ENCODE peak calls at places on chromosomes 6 and 20, in ten cellular contexts. R is epithelial cell of prostate; N is HFFc6; S is left ventricle myocardium inferior; K is T-cell; I is HS-5; P is RWPE1; J is activated T-helper 9 cell treated with anti-CD3 and anti-CD28 coated beads, Interleukin-2, amount 50 U/mL, for 16 hours; Z is neural progenitor cell; E is kidney tubule cell. U is an unnamed sample.

GRCh38 chr6:39669943-39670342 is 55.3 kb downstream of the KIF6 start:
- DNase-seq in R (no peak), N (no peak), S (no peak), K (no peak), I (no peak), P (no peak), J (no peak), Z (no peak), E (no peak), U (no peak)

GRCh38 chr6:26607434-26608230 is 10.9 kb downstream of the ABT1 start:
- DNase-seq in R (no peak), N (peak; percentile 60), S (no peak), K (peak; percentile 50), I (peak; percentile 48), P (peak; percentile 64), J (peak; percentile 28), Z (peak; percentile 71), E (peak; percentile 68), U (peak; percentile 62)

GRCh38 chr6:110520188-110520956 is 44.0 kb upstream of the SLC22A16 start:
- DNase-seq in R (no peak), N (no peak), S (no peak), K (no peak), I (no peak), P (no peak), J (no peak), Z (peak; percentile 30), E (no peak), U (no peak)

GRCh38 chr6:143843689-143844405 is 709 bp downstream of the LTV1 start:
- DNase-seq in R (no peak), N (no peak), S (no peak), K (no peak), I (no peak), P (no peak), J (no peak), Z (peak; percentile 8), E (peak; percentile 11), U (peak; percentile 9)

GRCh38 chr6:113697642-113698410 is 159.3 kb upstream of the MARCKS start:
- DNase-seq in R (no peak), N (peak; percentile 85), S (no peak), K (no peak), I (peak; percentile 77), P (peak; percentile 46), J (no peak), Z (no peak), E (peak; percentile 79), U (no peak)

GRCh38 chr6:47484616-47485015 is 7.0 kb downstream of the CD2AP start:
- DNase-seq in R (no peak), N (peak; percentile 82), S (no peak), K (no peak), I (peak; percentile 87), P (no peak), J (no peak), Z (no peak), E (peak; percentile 96), U (no peak)

GRCh38 chr20:31606928-31607639 is 2.0 kb downstream of the ID1 start:
- DNase-seq in R (peak; percentile 79), N (peak; percentile 88), S (no peak), K (no peak), I (no peak), P (peak; percentile 78), J (no peak), Z (peak; percentile 37), E (peak; percentile 79), U (peak; percentile 88)

GRCh38 chr20:21133917-21134622 is 8.2 kb downstream of the KIZ start:
- DNase-seq in R (no peak), N (no peak), S (no peak), K (no peak), I (no peak), P (no peak), J (no peak), Z (no peak), E (no peak), U (no peak)

GRCh38 chr6:2725999-2726567 is 24.6 kb downstream of the MYLK4 start:
- DNase-seq in R (no peak), N (no peak), S (no peak), K (no peak), I (no peak), P (no peak), J (no peak), Z (no peak), E (no peak), U (peak; percentile 58)

GRCh38 chr6:170188571-170189001 is 102.3 kb downstream of the DLL1 start:
- DNase-seq in R (no peak), N (no peak), S (no peak), K (no peak), I (no peak), P (no peak), J (no peak), Z (no peak), E (no peak), U (no peak)

GRCh38 chr20:45823949-45824835 is 2.9 kb downstream of the TNNC2 start:
- DNase-seq in R (no peak), N (peak; percentile 20), S (peak; percentile 36), K (peak; percentile 41), I (no peak), P (peak; percentile 46), J (peak; percentile 31), Z (peak; percentile 66), E (peak; percentile 62), U (peak; percentile 80)

GRCh38 chr6:11744753-11745152 is 33.9 kb downstream of the ADTRP start:
- DNase-seq in R (no peak), N (no peak), S (peak; percentile 45), K (no peak), I (no peak), P (no peak), J (no peak), Z (no peak), E (peak; percentile 86), U (no peak)

GRCh38 chr6:41464019-41464418 is 82.2 kb upstream of the FOXP4 start:
- DNase-seq in R (no peak), N (no peak), S (no peak), K (no peak), I (no peak), P (no peak), J (no peak), Z (no peak), E (no peak), U (no peak)

GRCh38 chr20:17580905-17581304 is 11.0 kb downstream of the DSTN start:
- DNase-seq in R (no peak), N (no peak), S (no peak), K (no peak), I (no peak), P (no peak), J (no peak), Z (no peak), E (peak; percentile 55), U (no peak)